ENCODE peak calls at places on chromosomes 7 and 10, in nine cellular contexts. W is neural progenitor cell, P is foreskin keratinocyte, L is hepatocyte, Y is left ventricle myocardium inferior, K is PC-3, B is gastrocnemius medialis, C is transverse colon, J is lung. T is an unnamed sample.

GRCh38 chr10:119778776-119779445 is 53.1 kb downstream of the INPP5F start:
- DNase-seq in W (no peak), P (no peak), L (no peak), Y (no peak), K (peak), B (no peak), C (no peak), J (no peak), T (no peak)

GRCh38 chr10:110527731-110528171 is 30.0 kb downstream of the DUSP5 start:
- DNase-seq in W (no peak), P (no peak), L (no peak), Y (no peak), K (no peak), B (no peak), C (no peak), J (no peak), T (no peak)

GRCh38 chr10:74107391-74107790 is 43.2 kb downstream of the AP3M1 start:
- DNase-seq in W (no peak), P (no peak), L (no peak), Y (no peak), K (no peak), B (no peak), C (no peak), J (no peak), T (no peak)

GRCh38 chr7:50283206-50283605 is 21.3 kb upstream of the IKZF1 start:
- DNase-seq in W (no peak), P (no peak), L (no peak), Y (no peak), K (no peak), B (no peak), C (no peak), J (no peak), T (no peak)

GRCh38 chr10:115092555-115093285 is 445 bp upstream of the ATRNL1 start:
- DNase-seq in W (peak), P (no peak), L (peak), Y (no peak), K (no peak), B (no peak), C (peak), J (no peak), T (no peak)

GRCh38 chr10:115945696-115946445 is 327.1 kb downstream of the GFRA1 start:
- DNase-seq in W (no peak), P (no peak), L (no peak), Y (no peak), K (no peak), B (no peak), C (no peak), J (no peak), T (no peak)

GRCh38 chr7:74364061-74364460 is 74.9 kb downstream of the CLIP2 start:
- DNase-seq in W (peak), P (no peak), L (no peak), Y (no peak), K (peak), B (no peak), C (no peak), J (no peak), T (no peak)

GRCh38 chr7:39892361-39892760 is 57.7 kb upstream of the CDK13 start:
- DNase-seq in W (no peak), P (no peak), L (no peak), Y (no peak), K (peak), B (no peak), C (no peak), J (no peak), T (no peak)

GRCh38 chr7:51430480-51431086 is 114.0 kb upstream of the COBL start:
- DNase-seq in W (peak), P (peak), L (peak), Y (no peak), K (peak), B (no peak), C (peak), J (no peak), T (peak)

GRCh38 chr7:54560726-54561125 is 18.6 kb downstream of the VSTM2A start:
- DNase-seq in W (no peak), P (no peak), L (no peak), Y (no peak), K (peak), B (no peak), C (no peak), J (no peak), T (no peak)

GRCh38 chr10:116785282-116785681 is 42.9 kb upstream of the HSPA12A start:
- DNase-seq in W (no peak), P (no peak), L (no peak), Y (no peak), K (no peak), B (no peak), C (no peak), J (no peak), T (no peak)

GRCh38 chr7:77653572-77653971 is 42.7 kb upstream of the RSBN1L start:
- DNase-seq in W (no peak), P (no peak), L (no peak), Y (no peak), K (no peak), B (no peak), C (no peak), J (no peak), T (no peak)

GRCh38 chr10:31702954-31703353 is 225.7 kb downstream of the ARHGAP12 start:
- DNase-seq in W (no peak), P (no peak), L (no peak), Y (no peak), K (no peak), B (no peak), C (no peak), J (no peak), T (no peak)

GRCh38 chr10:120950103-120950561 is 99.0 kb downstream of the WDR11 start:
- DNase-seq in W (peak), P (peak), L (peak), Y (no peak), K (no peak), B (no peak), C (no peak), J (no peak), T (no peak)

GRCh38 chr7:2807846-2808772 is 36.0 kb downstream of the GNA12 start:
- DNase-seq in W (no peak), P (no peak), L (no peak), Y (no peak), K (no peak), B (no peak), C (no peak), J (no peak), T (no peak)

GRCh38 chr7:97623333-97623732 is 108.6 kb upstream of the TAC1 start:
- DNase-seq in W (no peak), P (no peak), L (no peak), Y (no peak), K (no peak), B (no peak), C (no peak), J (no peak), T (no peak)

GRCh38 chr10:33412261-33413092 is 78.0 kb upstream of the NRP1 start:
- DNase-seq in W (no peak), P (peak), L (peak), Y (no peak), K (peak), B (no peak), C (no peak), J (no peak), T (peak)

GRCh38 chr7:158110034-158110590 is 477.5 kb downstream of the PTPRN2 start:
- DNase-seq in W (no peak), P (no peak), L (no peak), Y (no peak), K (no peak), B (no peak), C (no peak), J (no peak), T (no peak)

GRCh38 chr7:25478925-25479324 is 250.6 kb upstream of the NPVF start:
- DNase-seq in W (no peak), P (peak), L (no peak), Y (no peak), K (no peak), B (no peak), C (no peak), J (no peak), T (peak)

GRCh38 chr10:113897693-113898618 is 43.5 kb downstream of the NHLRC2 start:
- DNase-seq in W (no peak), P (no peak), L (no peak), Y (peak), K (no peak), B (no peak), C (no peak), J (no peak), T (no peak)

GRCh38 chr10:47406870-47407648 is 23.0 kb upstream of the ZNF488 start:
- DNase-seq in W (no peak), P (peak), L (peak), Y (no peak), K (peak), B (no peak), C (no peak), J (no peak), T (peak)

GRCh38 chr10:44715081-44715480 is 196.1 kb upstream of the TMEM72 start:
- DNase-seq in W (no peak), P (no peak), L (no peak), Y (no peak), K (no peak), B (no peak), C (no peak), J (no peak), T (no peak)

GRCh38 chr10:83908506-83908905 is 230.8 kb upstream of the GHITM start:
- DNase-seq in W (no peak), P (no peak), L (no peak), Y (no peak), K (no peak), B (no peak), C (no peak), J (no peak), T (no peak)

GRCh38 chr7:41881313-41882130 is 178.6 kb upstream of the INHBA start:
- DNase-seq in W (no peak), P (no peak), L (no peak), Y (no peak), K (no peak), B (peak), C (peak), J (peak), T (no peak)

GRCh38 chr7:136194843-136195242 is 217.7 kb upstream of the MTPN start:
- DNase-seq in W (no peak), P (no peak), L (no peak), Y (no peak), K (no peak), B (no peak), C (no peak), J (no peak), T (no peak)

GRCh38 chr7:102860351-102860811 is 52.4 kb upstream of the LRRC17 start:
- DNase-seq in W (no peak), P (peak), L (peak), Y (no peak), K (peak), B (no peak), C (no peak), J (no peak), T (no peak)

GRCh38 chr7:18558503-18558902 is 63.0 kb downstream of the HDAC9 start:
- DNase-seq in W (no peak), P (no peak), L (no peak), Y (no peak), K (no peak), B (no peak), C (no peak), J (no peak), T (no peak)

GRCh38 chr10:76352300-76352699 is 920.9 kb downstream of the LRMDA start:
- DNase-seq in W (no peak), P (peak), L (no peak), Y (no peak), K (peak), B (no peak), C (no peak), J (no peak), T (peak)

GRCh38 chr7:137667633-137668387 is 179.0 kb downstream of the DGKI start:
- DNase-seq in W (no peak), P (peak), L (no peak), Y (no peak), K (peak), B (no peak), C (no peak), J (no peak), T (peak)

GRCh38 chr10:63919576-63920279 is 398.5 kb downstream of the REEP3 start:
- DNase-seq in W (no peak), P (no peak), L (no peak), Y (no peak), K (no peak), B (no peak), C (no peak), J (no peak), T (no peak)

GRCh38 chr7:82778021-82778420 is 334.4 kb upstream of the CACNA2D1 start:
- DNase-seq in W (no peak), P (peak), L (no peak), Y (no peak), K (no peak), B (no peak), C (no peak), J (no peak), T (no peak)

GRCh38 chr10:112950714-112951348 is 784 bp downstream of the TCF7L2 start:
- DNase-seq in W (peak), P (no peak), L (peak), Y (peak), K (peak), B (no peak), C (peak), J (peak), T (no peak)

GRCh38 chr7:2003451-2003930 is 229.3 kb downstream of the MAD1L1 start:
- DNase-seq in W (no peak), P (no peak), L (no peak), Y (peak), K (no peak), B (no peak), C (no peak), J (no peak), T (no peak)

GRCh38 chr7:5532520-5533335 is 109.1 kb upstream of the TNRC18 start:
- DNase-seq in W (peak), P (no peak), L (peak), Y (peak), K (no peak), B (no peak), C (peak), J (peak), T (no peak)

GRCh38 chr7:21430575-21430954 is 2.7 kb downstream of the SP4 start:
- DNase-seq in W (no peak), P (no peak), L (no peak), Y (no peak), K (no peak), B (no peak), C (no peak), J (no peak), T (no peak)

GRCh38 chr10:3570330-3570729 is 214.7 kb downstream of the KLF6 start:
- DNase-seq in W (no peak), P (no peak), L (no peak), Y (no peak), K (no peak), B (no peak), C (no peak), J (no peak), T (no peak)

GRCh38 chr10:111175786-111176185 is 99.0 kb downstream of the ADRA2A start:
- DNase-seq in W (no peak), P (no peak), L (no peak), Y (no peak), K (no peak), B (no peak), C (no peak), J (no peak), T (no peak)

GRCh38 chr10:5583525-5584175 is 58.9 kb downstream of the CALML3 start:
- DNase-seq in W (peak), P (peak), L (peak), Y (peak), K (peak), B (no peak), C (peak), J (peak), T (peak)

GRCh38 chr7:55538538-55538937 is 33.8 kb downstream of the VOPP1 start:
- DNase-seq in W (no peak), P (peak), L (peak), Y (no peak), K (peak), B (no peak), C (no peak), J (no peak), T (peak)

GRCh38 chr7:134905375-134905774 is 80.9 kb upstream of the AGBL3 start:
- DNase-seq in W (no peak), P (no peak), L (peak), Y (peak), K (no peak), B (peak), C (peak), J (peak), T (no peak)

GRCh38 chr10:26698909-26699308 is 1.4 kb downstream of the PDSS1 start:
- DNase-seq in W (no peak), P (no peak), L (no peak), Y (no peak), K (no peak), B (no peak), C (no peak), J (no peak), T (no peak)
- H3K27ac ChIP-seq in W (no peak), P (no peak), L (no peak), Y (no peak), K (no peak), B (no peak), C (peak), J (no peak), T (no peak)

GRCh38 chr10:71831646-71832552 is 19.2 kb downstream of the PSAP start:
- DNase-seq in W (no peak), P (peak), L (no peak), Y (no peak), K (peak), B (no peak), C (peak), J (no peak), T (peak)
- TF ChIP-seq CTCF in W (no peak), P (peak), L (no peak), Y (no peak), K (peak), B (no peak), C (no peak), J (no peak), T (no peak)

GRCh38 chr7:81159402-81159801 is 240.6 kb upstream of the SEMA3C start:
- DNase-seq in W (no peak), P (no peak), L (no peak), Y (no peak), K (peak), B (no peak), C (no peak), J (no peak), T (no peak)
- H3K27ac ChIP-seq in W (no peak), P (no peak), L (no peak), Y (no peak), K (peak), B (no peak), C (no peak), J (no peak), T (no peak)

GRCh38 chr7:52592698-52593097 is 442.7 kb upstream of the POM121L12 start:
- DNase-seq in W (no peak), P (no peak), L (no peak), Y (no peak), K (no peak), B (no peak), C (no peak), J (no peak), T (no peak)
- TF ChIP-seq CTCF in W (peak), P (no peak), L (no peak), Y (no peak), K (no peak), B (no peak), C (no peak), J (no peak), T (no peak)

GRCh38 chr10:49298990-49299815 is at the start of gene C10orf71:
- DNase-seq in W (peak), P (no peak), L (no peak), Y (peak), K (no peak), B (peak), C (no peak), J (no peak), T (no peak)

GRCh38 chr10:49296826-49297225 is 2.1 kb upstream of the C10orf71 start:
- DNase-seq in W (peak), P (no peak), L (no peak), Y (no peak), K (no peak), B (no peak), C (no peak), J (no peak), T (no peak)

GRCh38 chr10:49296382-49296781 is 2.6 kb upstream of the C10orf71 start:
- DNase-seq in W (no peak), P (no peak), L (no peak), Y (no peak), K (no peak), B (peak), C (no peak), J (no peak), T (no peak)

GRCh38 chr10:49298666-49298989 is 342 bp upstream of the C10orf71 start:
- DNase-seq in W (peak), P (no peak), L (no peak), Y (peak), K (peak), B (peak), C (no peak), J (no peak), T (no peak)

DNA sequence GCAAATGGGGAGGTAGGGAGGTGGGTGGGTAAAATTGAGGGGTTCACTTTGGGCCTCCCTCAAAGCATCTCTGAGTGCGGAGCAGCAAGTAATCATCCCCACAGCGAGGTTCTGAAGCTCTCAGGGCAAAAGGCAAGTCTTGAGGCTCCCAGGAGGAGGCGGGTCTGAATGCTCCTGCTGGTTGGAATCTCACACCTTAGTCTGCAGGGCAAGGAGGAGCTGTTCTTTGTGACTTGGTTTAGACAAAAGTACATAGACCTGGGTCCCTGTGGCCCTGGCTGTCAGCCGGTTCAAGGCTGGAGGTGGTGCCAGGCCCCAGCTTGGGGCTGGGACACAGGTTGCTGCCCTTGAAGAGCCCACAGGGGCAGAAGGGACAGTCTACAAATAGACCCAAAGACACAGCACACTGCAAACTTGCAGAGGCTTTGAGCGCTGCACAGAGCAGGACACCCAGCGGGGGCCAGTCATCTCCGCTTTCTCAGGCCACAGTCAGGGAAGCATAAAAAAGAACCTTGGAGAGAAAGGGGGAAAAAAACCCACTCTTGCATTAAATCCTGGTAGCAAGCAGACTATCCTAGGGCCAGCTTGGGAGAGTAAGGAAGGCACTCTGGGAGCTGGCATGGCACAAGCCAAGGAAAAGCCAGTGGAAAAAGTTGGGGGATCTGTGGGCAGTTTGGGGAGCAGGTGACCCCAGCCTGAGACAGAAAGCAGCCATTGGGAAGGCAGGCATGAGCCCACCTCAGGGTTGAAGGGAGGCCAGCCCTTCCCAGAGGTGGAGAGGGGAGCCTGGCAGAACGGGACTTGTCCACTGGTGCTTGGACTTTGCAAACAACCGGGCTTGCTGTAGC is 928 bp upstream of the C10orf71 start:
- DNase-seq in W (peak), P (no peak), L (no peak), Y (peak), K (no peak), B (no peak), C (no peak), J (no peak), T (no peak)
- H3K27ac ChIP-seq in W (no peak), P (no peak), L (no peak), Y (peak), K (no peak), B (peak), C (no peak), J (peak), T (no peak)